ENCODE peak calls at places on chromosomes 7 and 10, in ten cellular contexts. O is GM23338, H is BJ, X is pancreas, L is OCI-LY7, T is foreskin fibroblast, M is tibial artery, V is cardiac fibroblast, F is cardiac muscle cell, J is AG04450. K is an unnamed sample.

GRCh38 chr10:11205026-11205772 is 187.5 kb downstream of the CELF2 start:
- DNase-seq in O (no peak), X (no peak), V (no peak), M (no peak), T (peak), J (no peak), F (no peak), H (no peak), L (no peak), K (no peak)

GRCh38 chr7:90511776-90512175 is 42.3 kb downstream of the PTTG1IP2 start:
- DNase-seq in M (no peak), J (no peak), L (no peak), O (no peak), F (no peak), H (no peak), T (no peak), X (no peak), V (no peak), K (no peak)

GRCh38 chr10:128870830-128871597 is 596.0 kb upstream of the MGMT start:
- DNase-seq in J (no peak), O (no peak), X (no peak), V (no peak), H (no peak), F (no peak), L (no peak), T (no peak), M (peak), K (no peak)

GRCh38 chr7:122054393-122054792 is 89.7 kb downstream of the AASS start:
- DNase-seq in L (no peak), O (no peak), M (no peak), V (no peak), X (no peak), T (no peak), J (no peak), F (no peak), H (no peak), K (no peak)

GRCh38 chr7:31102151-31102972 is 50.3 kb downstream of the ADCYAP1R1 start:
- DNase-seq in T (no peak), O (no peak), X (no peak), H (no peak), F (no peak), M (peak), J (no peak), L (no peak), V (no peak), K (no peak)

GRCh38 chr10:125822878-125823662 is at the start of the genes BCCIP and UROS:
- DNase-seq in T (peak), M (peak), V (peak), J (peak), L (peak), X (peak), O (peak), H (peak), F (peak), K (peak)

GRCh38 chr10:75773139-75773801 is 341.8 kb downstream of the LRMDA start:
- DNase-seq in T (peak), J (no peak), L (no peak), O (no peak), F (no peak), M (no peak), H (no peak), X (peak), V (peak), K (no peak)

GRCh38 chr10:124389613-124390361 is 28.9 kb downstream of the OAT start:
- DNase-seq in J (no peak), L (no peak), M (no peak), T (no peak), V (no peak), X (no peak), O (no peak), H (no peak), F (no peak), K (no peak)

GRCh38 chr7:48847896-48848295 is 76.5 kb upstream of the CDC14C start:
- DNase-seq in J (no peak), X (no peak), M (no peak), T (no peak), H (no peak), F (no peak), V (no peak), L (no peak), O (no peak), K (no peak)

GRCh38 chr7:41472427-41473125 is 230.3 kb downstream of the INHBA start:
- DNase-seq in M (no peak), O (no peak), J (no peak), H (no peak), L (no peak), V (no peak), T (peak), X (no peak), F (no peak), K (no peak)

GRCh38 chr7:43649755-43650274 is 66.9 kb downstream of the STK17A start:
- DNase-seq in M (no peak), F (no peak), V (no peak), H (no peak), T (no peak), J (no peak), L (peak), X (no peak), O (no peak), K (no peak)

GRCh38 chr10:115118346-115118745 is 25.2 kb downstream of the ATRNL1 start:
- DNase-seq in V (no peak), M (no peak), X (no peak), T (no peak), H (no peak), J (no peak), L (no peak), F (no peak), O (peak), K (no peak)

GRCh38 chr7:74101061-74101681 is 17.6 kb downstream of the LIMK1 start:
- DNase-seq in H (peak), J (no peak), L (peak), M (no peak), T (peak), F (no peak), O (no peak), V (no peak), X (no peak), K (no peak)

GRCh38 chr7:100674441-100675407 is 1.2 kb downstream of the GNB2 start:
- DNase-seq in T (peak), H (no peak), L (peak), F (peak), O (peak), J (no peak), M (peak), X (no peak), V (no peak), K (no peak)

GRCh38 chr7:50795831-50796230 is 13.1 kb upstream of the GRB10 start:
- DNase-seq in O (no peak), L (no peak), M (no peak), J (no peak), T (no peak), X (peak), V (no peak), H (no peak), F (no peak), K (no peak)

GRCh38 chr10:101817542-101818118 is 614 bp downstream of the OGA start:
- DNase-seq in F (no peak), J (peak), H (peak), O (peak), X (peak), T (peak), L (peak), M (peak), V (peak), K (peak)

GRCh38 chr10:63547628-63548356 is 26.6 kb downstream of the REEP3 start:
- DNase-seq in O (no peak), T (peak), L (no peak), M (no peak), X (no peak), V (peak), J (no peak), H (no peak), F (no peak), K (no peak)

GRCh38 chr7:4115941-4116610 is 566.0 kb upstream of the FOXK1 start:
- DNase-seq in V (no peak), X (no peak), O (no peak), L (no peak), F (no peak), M (peak), T (no peak), J (no peak), H (no peak), K (no peak)

GRCh38 chr7:27329917-27330316 is 87.3 kb downstream of the EVX1 start:
- DNase-seq in F (no peak), J (no peak), L (no peak), T (peak), M (no peak), H (no peak), V (no peak), O (peak), X (no peak), K (no peak)
- TF ChIP-seq CTCF in F (peak), J (no peak), L (no peak), T (no peak), M (no peak), H (no peak), V (no peak), O (peak), X (no peak), K (peak)

DNA sequence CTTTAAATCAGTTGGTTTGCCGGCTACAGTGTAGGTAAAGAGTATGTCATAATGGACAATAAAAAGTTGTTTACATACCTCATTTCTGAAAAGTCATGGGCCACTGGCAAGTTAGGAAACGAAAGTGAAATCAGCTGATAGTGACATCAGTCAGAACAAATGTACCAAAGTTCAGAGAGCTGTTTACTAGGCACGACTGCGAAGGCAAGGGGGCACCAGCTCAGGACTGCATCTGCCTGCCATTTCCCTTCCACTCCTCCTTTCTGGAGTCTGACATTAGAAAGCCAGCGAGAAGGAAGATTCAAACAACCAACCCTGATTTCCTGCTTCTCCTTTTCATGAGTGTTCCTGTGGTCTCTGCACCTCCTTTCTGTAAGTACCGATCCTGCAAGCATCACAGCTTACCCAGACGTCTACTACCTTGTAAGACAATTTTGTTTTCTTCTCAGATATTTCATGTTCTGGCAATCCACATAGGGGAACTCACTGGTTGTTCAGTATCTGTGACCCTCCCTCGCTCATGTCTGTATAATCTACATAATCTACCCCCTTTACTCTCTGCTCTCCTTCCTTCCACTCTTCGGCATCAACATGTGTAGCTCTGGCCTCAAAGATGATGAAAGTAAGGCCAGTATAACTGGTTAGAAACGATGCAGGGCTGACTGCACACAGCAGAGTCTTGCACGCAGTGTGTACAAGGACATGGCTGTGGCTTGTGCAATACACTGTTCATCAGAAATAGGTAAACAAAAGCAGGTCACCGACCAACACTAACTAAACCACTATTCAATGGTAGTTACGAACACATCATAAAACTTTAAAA is at the start of gene TMEM140:
- DNase-seq in X (peak), L (peak), V (peak), H (no peak), J (no peak), T (peak), M (no peak), F (no peak), O (no peak), K (no peak)
- H3K4me3 ChIP-seq in X (peak), L (peak), V (peak), H (peak), J (peak), T (peak), M (peak), F (no peak), O (no peak), K (no peak)

DNA sequence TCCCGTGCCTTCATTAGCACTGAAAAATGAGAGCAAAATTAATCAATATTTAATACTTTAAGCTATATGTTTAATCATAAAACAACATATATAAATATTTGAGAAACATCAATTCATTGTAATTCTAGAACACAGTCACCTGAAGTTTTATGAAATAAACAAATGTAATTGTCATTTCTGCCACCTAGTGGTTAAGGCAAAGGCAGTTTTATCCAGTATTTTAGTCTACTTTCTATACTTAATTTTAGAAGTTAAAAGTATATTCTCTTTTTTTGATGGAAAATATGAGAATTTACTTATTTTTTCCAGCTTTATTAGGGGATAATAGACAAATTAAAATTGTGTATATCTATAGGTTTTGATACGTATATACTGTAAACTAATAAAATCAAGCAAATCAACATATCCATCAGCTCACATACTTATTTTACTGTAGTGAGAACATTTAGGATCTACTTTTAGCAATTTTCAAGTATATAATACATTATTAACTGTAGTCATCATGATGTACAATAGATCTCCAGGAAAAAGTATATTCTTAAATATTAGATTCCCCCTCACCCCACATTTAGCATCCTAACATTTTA is 16.9 kb downstream of the PCGF6 start:
- DNase-seq in T (peak), L (peak), V (peak), O (peak), H (no peak), J (no peak), F (peak), M (no peak), X (no peak), K (peak)
- TF ChIP-seq CTCF in T (peak), L (peak), V (peak), O (peak), H (peak), J (peak), F (peak), M (peak), X (peak), K (peak)

DNA sequence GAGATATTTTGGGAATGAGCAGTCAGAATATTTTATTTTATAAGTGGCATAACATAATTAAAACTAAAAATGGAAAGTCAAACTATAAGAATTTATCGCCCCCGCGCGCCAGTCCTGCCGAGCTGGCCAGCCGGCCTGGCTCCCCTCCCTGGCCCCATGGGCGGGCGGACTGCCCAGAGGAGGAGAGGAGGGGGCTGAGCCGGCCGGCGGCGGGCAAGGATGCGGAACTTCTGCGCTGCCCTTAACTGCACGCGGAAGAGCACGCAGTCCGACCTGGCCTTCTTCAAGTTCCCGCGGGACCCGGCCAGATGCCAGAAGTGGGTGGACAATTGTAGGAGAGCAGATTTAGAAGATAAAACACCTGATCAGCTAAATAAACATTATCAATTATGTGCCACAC is 96.8 kb downstream of the DKK1 start:
- DNase-seq in H (no peak), L (no peak), X (no peak), M (no peak), J (no peak), O (no peak), F (no peak), V (peak), T (no peak), K (no peak)
- H3K4me3 ChIP-seq in H (no peak), L (no peak), X (no peak), M (peak), J (no peak), O (no peak), F (no peak), V (no peak), T (no peak), K (no peak)

GRCh38 chr7:29972315-29972669 is 17.3 kb downstream of the SCRN1 start:
- DNase-seq in V (no peak), T (peak), L (no peak), X (no peak), H (no peak), F (no peak), O (no peak), J (no peak), M (no peak), K (no peak)
- TF ChIP-seq CTCF in V (no peak), T (no peak), L (no peak), X (no peak), H (no peak), F (no peak), O (no peak), J (no peak), M (no peak), K (no peak)

DNA sequence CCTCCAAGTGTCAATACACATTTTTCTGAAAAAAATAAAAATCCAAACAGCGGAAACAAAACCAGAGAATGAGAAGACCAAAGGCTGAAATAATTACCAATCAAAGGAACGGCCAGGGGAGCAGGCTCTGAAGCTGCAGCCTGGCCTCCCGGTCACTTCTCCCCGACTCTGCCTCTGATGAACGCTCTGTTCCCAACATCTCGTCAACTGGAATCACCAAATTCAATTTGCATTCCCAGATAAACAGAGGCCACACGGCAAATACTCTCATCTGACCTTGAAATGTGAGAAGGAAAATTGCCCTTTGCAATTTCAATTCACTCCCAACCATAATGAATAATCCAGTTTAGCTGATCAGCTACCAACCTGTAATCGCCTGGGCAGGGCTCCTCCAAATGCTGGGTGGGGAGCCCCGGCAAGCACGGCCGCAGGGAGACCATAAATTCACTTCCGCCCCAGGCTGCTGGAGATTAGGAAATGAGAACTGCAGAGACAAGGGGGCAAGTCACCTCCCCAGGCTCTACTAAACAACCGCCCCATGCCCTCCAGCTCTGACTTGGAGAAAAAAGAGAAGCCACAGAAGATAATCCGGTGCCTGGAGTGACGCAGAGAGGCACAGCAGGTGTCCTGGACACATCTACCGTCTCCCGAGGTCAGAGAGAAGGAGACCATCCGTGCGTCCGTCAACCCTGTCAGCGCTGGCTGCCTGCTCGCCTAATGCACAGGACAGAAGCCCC is 153.2 kb downstream of the MAD1L1 start:
- DNase-seq in M (no peak), L (no peak), O (no peak), H (no peak), X (no peak), J (no peak), T (no peak), F (no peak), V (no peak), K (no peak)
- H3K4me3 ChIP-seq in M (no peak), L (no peak), O (no peak), H (no peak), X (no peak), J (no peak), T (no peak), F (no peak), V (no peak), K (no peak)

GRCh38 chr10:119252051-119252465 is 44.7 kb downstream of the GRK5 start:
- DNase-seq in F (peak), O (no peak), L (no peak), T (peak), X (no peak), V (peak), J (no peak), H (no peak), M (no peak), K (no peak)
- TF ChIP-seq CTCF in F (peak), O (no peak), L (no peak), T (no peak), X (no peak), V (peak), J (peak), H (peak), M (peak), K (no peak)

DNA sequence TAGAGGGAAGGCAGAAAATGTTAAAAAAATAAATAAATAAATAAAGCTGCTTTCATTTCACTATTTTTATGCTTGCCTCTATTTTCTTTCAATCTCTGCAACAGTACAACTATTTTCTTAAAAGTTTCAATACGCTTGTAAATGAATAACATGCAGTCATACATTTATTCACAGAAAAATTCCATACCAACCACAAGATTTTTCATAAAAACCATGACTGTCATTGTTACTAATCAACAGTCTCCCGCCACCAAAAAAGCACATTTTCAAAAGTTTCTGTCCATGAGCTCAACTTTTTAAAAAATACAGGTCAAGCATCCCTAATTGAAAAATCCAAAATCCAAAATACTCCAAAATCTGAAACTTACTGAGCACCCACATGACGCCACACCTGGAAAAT is 5.3 kb downstream of the PARD3 start:
- DNase-seq in X (no peak), M (no peak), L (no peak), V (no peak), J (no peak), O (no peak), F (no peak), H (no peak), T (peak), K (no peak)
- H3K4me3 ChIP-seq in X (no peak), M (peak), L (no peak), V (no peak), J (no peak), O (no peak), F (no peak), H (no peak), T (peak), K (peak)

DNA sequence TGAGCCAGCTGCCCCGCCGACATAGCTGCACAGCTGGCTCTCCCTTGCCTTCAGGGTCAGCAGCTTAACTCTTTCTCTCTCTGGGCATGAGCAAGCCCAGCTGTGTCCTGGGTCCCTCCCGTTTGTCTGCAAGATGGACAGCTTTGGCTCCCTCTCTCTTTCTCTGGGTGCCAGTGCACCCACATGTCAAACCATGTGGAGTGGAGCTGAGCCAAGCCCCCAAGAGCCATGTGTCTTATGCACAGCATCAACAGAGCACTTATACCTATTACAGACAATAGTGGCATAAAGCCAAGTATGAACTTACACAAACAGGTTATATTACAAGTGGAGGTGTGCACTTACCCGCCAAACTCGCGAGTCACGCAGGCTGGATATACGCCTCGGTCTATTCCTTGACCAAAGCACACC is 35.7 kb upstream of the MTPAP start:
- DNase-seq in V (peak), F (peak), O (peak), L (peak), T (peak), H (no peak), M (no peak), X (no peak), J (no peak), K (no peak)
- TF ChIP-seq CTCF in V (peak), F (peak), O (peak), L (peak), T (peak), H (peak), M (peak), X (no peak), J (peak), K (peak)

K was measured in AG09309.